ENCODE peak calls at places on chromosomes 3 and 15, in seven cellular contexts. N, K, Q, A, O, D and L are unnamed samples.

GRCh38 chr3:151395806-151396205 is 11.3 kb upstream of the P2RY12 start:
- DNase-seq in Q (no peak), A (no peak), D (no peak), O (peak), K (no peak), N (no peak), L (no peak)

GRCh38 chr3:18047052-18047451 is 304.6 kb upstream of the TBC1D5 start:
- DNase-seq in Q (peak), K (no peak), N (no peak), A (no peak), D (no peak), O (no peak), L (no peak)

GRCh38 chr15:73902121-73903020 is 23.9 kb upstream of the LOXL1 start:
- DNase-seq in A (peak), N (no peak), K (no peak), Q (no peak), D (no peak), O (no peak), L (no peak)

GRCh38 chr3:161369531-161369930 is 1.8 kb downstream of the SPTSSB start:
- DNase-seq in Q (no peak), K (no peak), D (no peak), A (no peak), N (no peak), O (no peak), L (no peak)

GRCh38 chr15:77143191-77143590 is 72.3 kb upstream of the TSPAN3 start:
- DNase-seq in N (no peak), Q (no peak), A (no peak), K (no peak), D (no peak), O (no peak), L (no peak)

GRCh38 chr3:11452988-11453847 is 181.0 kb downstream of the ATG7 start:
- DNase-seq in A (no peak), N (no peak), D (no peak), O (peak), Q (no peak), K (no peak), L (no peak)

GRCh38 chr3:32961189-32961715 is 9.8 kb downstream of the CCR4 start:
- DNase-seq in N (peak), Q (no peak), A (no peak), D (no peak), K (no peak), O (no peak), L (no peak)

GRCh38 chr3:128433630-128434185 is 33.0 kb downstream of the DNAJB8 start:
- DNase-seq in Q (no peak), N (no peak), K (no peak), A (no peak), D (no peak), O (no peak), L (no peak)

GRCh38 chr3:129045675-129046036 is 14.9 kb upstream of the GP9 start:
- DNase-seq in O (no peak), K (peak), Q (no peak), D (no peak), N (peak), A (no peak), L (no peak)

GRCh38 chr3:168220609-168221008 is 124.9 kb upstream of the GOLIM4 start:
- DNase-seq in D (no peak), A (no peak), K (no peak), N (no peak), O (no peak), Q (no peak), L (no peak)

GRCh38 chr3:37052860-37053259 is 59.5 kb downstream of the MLH1 start:
- DNase-seq in K (no peak), Q (no peak), N (no peak), D (no peak), A (no peak), O (no peak), L (no peak)

GRCh38 chr3:39142067-39142466 is 11.3 kb downstream of the CSRNP1 start:
- DNase-seq in N (no peak), O (no peak), A (no peak), D (no peak), K (no peak), Q (no peak), L (no peak)

GRCh38 chr15:71807691-71808091 is 2.7 kb upstream of the NR2E3 start:
- DNase-seq in O (peak), N (no peak), Q (no peak), A (no peak), D (no peak), K (no peak), L (no peak)

GRCh38 chr3:148309390-148310035 is 388.2 kb upstream of the AGTR1 start:
- DNase-seq in D (no peak), N (no peak), A (no peak), Q (peak), K (peak), O (peak), L (peak)

GRCh38 chr3:37646865-37647264 is 214.8 kb upstream of the CTDSPL start:
- DNase-seq in Q (no peak), N (no peak), K (no peak), O (no peak), D (no peak), A (no peak), L (no peak)

GRCh38 chr3:39113291-39113690 is 5.8 kb downstream of the TTC21A start:
- DNase-seq in D (no peak), Q (no peak), O (no peak), K (no peak), A (peak), N (no peak), L (no peak)

GRCh38 chr15:77219846-77220245 is 148.9 kb upstream of the TSPAN3 start:
- DNase-seq in A (no peak), O (no peak), Q (peak), D (no peak), K (no peak), N (no peak), L (no peak)

GRCh38 chr15:58096529-58097084 is 31.1 kb upstream of the ALDH1A2 start:
- DNase-seq in N (no peak), D (no peak), Q (no peak), A (no peak), K (no peak), O (no peak), L (no peak)

GRCh38 chr3:115617573-115617972 is 5.7 kb upstream of the GAP43 start:
- DNase-seq in N (no peak), D (no peak), Q (no peak), A (no peak), O (no peak), K (no peak), L (no peak)

GRCh38 chr15:52383100-52383588 is 87.5 kb upstream of the MYO5C start:
- DNase-seq in Q (no peak), D (no peak), A (no peak), K (peak), O (peak), N (no peak), L (no peak)

GRCh38 chr15:77584201-77584600 is 48.5 kb downstream of the LINGO1 start:
- DNase-seq in O (no peak), K (no peak), Q (no peak), N (no peak), A (no peak), D (no peak), L (peak)

GRCh38 chr3:45931476-45931875 is 11.8 kb upstream of the CXCR6 start:
- DNase-seq in D (no peak), Q (no peak), K (no peak), N (no peak), A (peak), O (no peak), L (no peak)

GRCh38 chr15:80804970-80805495 is 25.9 kb downstream of the CEMIP start:
- DNase-seq in O (no peak), N (no peak), Q (no peak), D (no peak), A (no peak), K (no peak), L (no peak)

GRCh38 chr3:71128951-71129350 is 454.6 kb downstream of the FOXP1 start:
- DNase-seq in N (no peak), Q (no peak), D (no peak), O (peak), A (no peak), K (no peak), L (peak)